ENCODE peak calls at places on chromosomes 16 and 17, in eight cellular contexts. Q, V, D, Y, J, I, O and S are unnamed samples.

GRCh38 chr17:4594406-4595349 is 10.3 kb downstream of the SMTNL2 start:
- DNase-seq in Q (peak; percentile 54), V (no peak), D (no peak), Y (no peak), J (no peak), I (no peak), O (no peak), S (peak; percentile 75)

GRCh38 chr17:42002175-42002791 is 15.0 kb downstream of the DNAJC7 start:
- DNase-seq in Q (no peak), V (no peak), D (no peak), Y (no peak), J (no peak), I (no peak), O (no peak), S (no peak)

GRCh38 chr17:3411070-3411469 is at the start of gene OR3A3:
- DNase-seq in Q (no peak), V (no peak), D (no peak), Y (no peak), J (no peak), I (no peak), O (no peak), S (no peak)

GRCh38 chr16:15879255-15879804 is 9.1 kb downstream of the CEP20 start:
- DNase-seq in Q (no peak), V (no peak), D (no peak), Y (no peak), J (peak; percentile 91), I (no peak), O (no peak), S (no peak)

GRCh38 chr16:28537076-28537475 is 1.7 kb downstream of the NUPR1 start:
- DNase-seq in Q (no peak), V (no peak), D (peak; percentile 76), Y (no peak), J (no peak), I (no peak), O (no peak), S (no peak)

GRCh38 chr17:31339906-31340661 is 18.7 kb upstream of the EVI2A start:
- DNase-seq in Q (no peak), V (no peak), D (no peak), Y (no peak), J (peak; percentile 66), I (no peak), O (no peak), S (no peak)

GRCh38 chr16:50274771-50275415 is 8.5 kb downstream of the ADCY7 start:
- DNase-seq in Q (no peak), V (no peak), D (no peak), Y (no peak), J (no peak), I (peak; percentile 10), O (no peak), S (no peak)

GRCh38 chr17:48564200-48565023 is 13.7 kb downstream of the HOXB4 start:
- DNase-seq in Q (no peak), V (no peak), D (no peak), Y (no peak), J (no peak), I (no peak), O (no peak), S (no peak)

GRCh38 chr16:4800290-4801041 is 2.0 kb downstream of the ROGDI start:
- DNase-seq in Q (peak; percentile 85), V (no peak), D (peak; percentile 58), Y (no peak), J (no peak), I (no peak), O (peak; percentile 69), S (no peak)

GRCh38 chr17:72682597-72682996 is 409.9 kb downstream of the SLC39A11 start:
- DNase-seq in Q (no peak), V (no peak), D (no peak), Y (no peak), J (no peak), I (no peak), O (no peak), S (no peak)

GRCh38 chr17:2883544-2884203 is 87.4 kb downstream of the RAP1GAP2 start:
- DNase-seq in Q (no peak), V (no peak), D (no peak), Y (no peak), J (no peak), I (no peak), O (peak; percentile 50), S (no peak)

GRCh38 chr17:66451188-66452149 is 149.1 kb downstream of the PRKCA start:
- DNase-seq in Q (no peak), V (no peak), D (no peak), Y (no peak), J (no peak), I (no peak), O (no peak), S (no peak)

GRCh38 chr16:81564368-81565060 is 119.9 kb downstream of the CMIP start:
- DNase-seq in Q (no peak), V (no peak), D (no peak), Y (no peak), J (no peak), I (no peak), O (no peak), S (no peak)

GRCh38 chr17:29645516-29646051 is 22.9 kb upstream of the CORO6 start:
- DNase-seq in Q (no peak), V (no peak), D (peak; percentile 69), Y (peak; percentile 54), J (peak; percentile 64), I (peak; percentile 42), O (peak; percentile 49), S (peak; percentile 90)

GRCh38 chr16:55735120-55735781 is 79.5 kb downstream of the SLC6A2 start:
- DNase-seq in Q (no peak), V (no peak), D (no peak), Y (no peak), J (no peak), I (no peak), O (no peak), S (no peak)

GRCh38 chr17:33516645-33517044 is 223.6 kb upstream of the ASIC2 start:
- DNase-seq in Q (no peak), V (no peak), D (no peak), Y (no peak), J (no peak), I (no peak), O (no peak), S (no peak)

GRCh38 chr17:16941643-16942042 is 30.3 kb downstream of the TNFRSF13B start:
- DNase-seq in Q (no peak), V (no peak), D (no peak), Y (no peak), J (no peak), I (no peak), O (no peak), S (no peak)

GRCh38 chr16:87303431-87303930 is 13.7 kb downstream of the C16orf95 start:
- DNase-seq in Q (no peak), V (no peak), D (no peak), Y (no peak), J (no peak), I (no peak), O (no peak), S (no peak)

DNA sequence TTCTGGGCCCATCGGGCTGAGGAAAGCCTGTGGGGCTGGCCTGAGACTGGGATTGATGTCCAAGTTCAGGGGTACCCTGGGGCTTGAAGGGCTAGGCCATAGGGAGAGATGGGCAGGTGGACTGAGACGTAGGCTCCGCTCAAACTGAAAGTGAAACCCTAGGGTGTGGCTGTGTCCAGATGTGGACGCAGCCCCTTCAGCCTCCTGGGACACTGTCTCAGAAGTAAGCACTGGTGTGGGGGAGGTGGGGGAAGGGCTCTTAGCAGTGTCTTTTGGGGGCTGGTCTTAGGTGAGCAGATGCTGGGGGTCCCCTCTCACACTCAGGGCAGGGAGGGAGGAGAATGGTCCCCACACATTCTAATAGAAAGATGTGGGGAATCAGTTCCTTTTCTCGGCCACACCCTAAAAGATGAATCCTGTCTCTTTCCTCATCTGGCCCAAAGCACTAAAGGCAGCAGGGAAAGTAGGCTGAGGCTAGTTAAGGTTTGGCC is 5.5 kb downstream of the FMNL1 start:
- DNase-seq in Q (peak; percentile 90), V (no peak), D (no peak), Y (no peak), J (no peak), I (no peak), O (no peak), S (peak; percentile 69)
- H3K4me3 ChIP-seq in Q (peak overlapping the region; percentile 96), V (no peak overlapping the region), D (no peak overlapping the region), Y (peak overlapping the region; percentile 3), J (no peak overlapping the region), I (no peak overlapping the region), O (peak overlapping the region; percentile 70), S (peak overlapping the region; percentile 41)

GRCh38 chr17:35315283-35315682 is 58.1 kb downstream of the SLFN11 start:
- DNase-seq in Q (no peak), V (no peak), D (peak; percentile 83), Y (no peak), J (peak; percentile 79), I (no peak), O (peak; percentile 18), S (peak; percentile 20)

GRCh38 chr17:35314415-35315216 is 58.8 kb downstream of the SLFN11 start:
- DNase-seq in Q (no peak), V (no peak), D (no peak), Y (no peak), J (no peak), I (no peak), O (peak; percentile 17), S (no peak)

GRCh38 chr17:35312790-35313711 is 60.4 kb downstream of the SLFN11 start:
- DNase-seq in Q (peak; percentile 84), V (peak; percentile 56), D (peak; percentile 66), Y (peak; percentile 33), J (peak; percentile 46), I (peak; percentile 31), O (peak; percentile 33), S (peak; percentile 69)

GRCh38 chr17:35312346-35312745 is 61.1 kb downstream of the SLFN11 start:
- DNase-seq in Q (no peak), V (no peak), D (no peak), Y (no peak), J (no peak), I (no peak), O (no peak), S (no peak)

DNA sequence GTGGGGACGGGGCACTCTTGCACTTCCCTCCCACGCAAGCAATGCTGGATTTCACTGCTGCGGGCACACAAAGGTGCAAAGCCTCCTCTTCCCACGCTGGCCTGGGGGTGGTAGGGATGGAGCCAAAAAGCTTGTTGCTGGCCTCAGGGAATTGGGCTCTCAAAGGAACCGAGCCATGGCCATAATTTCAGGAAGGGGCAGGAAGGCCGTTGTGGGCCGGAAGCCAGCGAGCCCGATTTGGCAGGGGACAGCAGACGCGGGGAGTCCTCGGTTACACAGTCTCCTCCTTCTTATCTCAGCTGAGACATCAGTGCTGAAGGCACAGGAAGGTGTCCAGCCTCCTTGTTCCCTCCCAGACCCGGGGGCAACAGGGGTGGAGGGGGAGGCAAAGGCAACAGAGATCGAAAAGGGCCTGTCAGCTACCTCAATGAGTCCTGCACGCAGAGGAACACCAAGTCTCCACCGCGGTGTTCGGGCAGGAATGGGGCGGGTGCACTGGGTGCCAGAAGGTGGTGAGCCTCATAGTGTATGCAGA is 59.5 kb downstream of the SLFN11 start:
- DNase-seq in Q (no peak), V (no peak), D (no peak), Y (no peak), J (no peak), I (peak; percentile 32), O (peak; percentile 79), S (peak; percentile 54)
- H3K4me3 ChIP-seq in Q (no peak overlapping the region), V (no peak overlapping the region), D (no peak overlapping the region), Y (peak overlapping the region; percentile 61), J (no peak overlapping the region), I (no peak overlapping the region), O (peak overlapping the region; percentile 58), S (peak overlapping the region; percentile 63)

GRCh38 chr16:24075929-24076716 is 180.0 kb upstream of the CACNG3 start:
- DNase-seq in Q (peak; percentile 34), V (peak; percentile 73), D (no peak), Y (no peak), J (no peak), I (no peak), O (no peak), S (no peak)
- H3K4me3 ChIP-seq in Q (no peak overlapping the region), V (no peak overlapping the region), D (no peak overlapping the region), Y (no peak overlapping the region), J (no peak overlapping the region), I (no peak overlapping the region), O (no peak overlapping the region), S (no peak overlapping the region)

GRCh38 chr16:588639-588888 is 1.3 kb upstream of the RAB40C start:
- DNase-seq in Q (peak; percentile 82), V (no peak), D (no peak), Y (no peak), J (no peak), I (peak; percentile 47), O (peak; percentile 45), S (no peak)
- H3K4me3 ChIP-seq in Q (peak overlapping the region; percentile 75), V (peak overlapping the region; percentile 97), D (peak overlapping the region; percentile 70), Y (peak overlapping the region; percentile 75), J (peak overlapping the region; percentile 83), I (peak overlapping the region; percentile 92), O (peak overlapping the region; percentile 89), S (peak overlapping the region; percentile 86)